ENCODE peak calls at places on chromosomes 16 and 17, in seven cellular contexts. O is GM12878, C is transverse colon, N is H1, Y is A549, H is stomach, F is K562. J is an unnamed sample.

GRCh38 chr16:81457326-81458133 is 12.9 kb downstream of the CMIP start:
- DNase-seq in O (no peak), C (no peak), N (no peak), Y (peak; percentile 95), H (no peak), F (peak; percentile 81), J (peak; percentile 39)

GRCh38 chr17:1580979-1581676 is 18.5 kb upstream of the PITPNA start:
- DNase-seq in O (no peak), C (peak; percentile 73), N (no peak), Y (no peak), H (peak; percentile 74), F (no peak), J (no peak)

GRCh38 chr17:62892870-62893338 is 73.1 kb upstream of the TANC2 start:
- DNase-seq in O (no peak), C (peak; percentile 35), N (no peak), Y (peak; percentile 74), H (peak; percentile 40), F (no peak), J (no peak)

GRCh38 chr16:81547919-81548216 is 103.3 kb downstream of the CMIP start:
- DNase-seq in O (no peak), C (no peak), N (no peak), Y (no peak), H (no peak), F (no peak), J (no peak)

GRCh38 chr17:4636474-4637100 is 4.9 kb downstream of the ALOX15 start:
- DNase-seq in O (no peak), C (no peak), N (peak; percentile 45), Y (no peak), H (no peak), F (no peak), J (no peak)

GRCh38 chr17:15157051-15157450 is 108.1 kb downstream of the PMP22 start:
- DNase-seq in O (no peak), C (no peak), N (no peak), Y (no peak), H (no peak), F (no peak), J (no peak)

GRCh38 chr16:14345512-14346115 is 274.5 kb downstream of the MRTFB start:
- DNase-seq in O (no peak), C (no peak), N (no peak), Y (no peak), H (peak; percentile 27), F (no peak), J (no peak)

GRCh38 chr16:87535855-87536794 is 43.3 kb upstream of the ZCCHC14 start:
- DNase-seq in O (no peak), C (no peak), N (no peak), Y (no peak), H (no peak), F (no peak), J (no peak)

GRCh38 chr17:15971108-15971507 is 26.2 kb downstream of the ADORA2B start:
- DNase-seq in O (no peak), C (no peak), N (no peak), Y (no peak), H (no peak), F (no peak), J (no peak)

GRCh38 chr16:80997139-80997798 is 9.4 kb downstream of the CMC2 start:
- DNase-seq in O (peak; percentile 66), C (no peak), N (no peak), Y (peak; percentile 65), H (no peak), F (no peak), J (no peak)

GRCh38 chr17:81858967-81859905 is 1.1 kb downstream of the P4HB start:
- DNase-seq in O (no peak), C (no peak), N (no peak), Y (no peak), H (no peak), F (peak; percentile 8), J (no peak)

GRCh38 chr17:51164911-51165679 is 1.1 kb upstream of the NME2 start:
- DNase-seq in O (no peak), C (no peak), N (no peak), Y (no peak), H (no peak), F (no peak), J (peak; percentile 58)

GRCh38 chr16:77761204-77761603 is 27.2 kb upstream of the VAT1L start:
- DNase-seq in O (no peak), C (no peak), N (no peak), Y (no peak), H (no peak), F (no peak), J (no peak)

GRCh38 chr16:57576429-57576870 is 34.0 kb downstream of the ADGRG5 start:
- DNase-seq in O (peak; percentile 26), C (peak; percentile 81), N (peak; percentile 92), Y (peak; percentile 78), H (peak; percentile 87), F (peak; percentile 79), J (peak; percentile 77)

GRCh38 chr17:48025904-48026502 is 11.6 kb downstream of the COPZ2 start:
- DNase-seq in O (no peak), C (no peak), N (peak; percentile 48), Y (no peak), H (no peak), F (no peak), J (peak; percentile 42)

GRCh38 chr16:86777098-86777946 is 199.0 kb downstream of the FOXL1 start:
- DNase-seq in O (no peak), C (no peak), N (no peak), Y (no peak), H (no peak), F (no peak), J (no peak)

GRCh38 chr17:39194985-39195524 is 2.4 kb downstream of the CACNB1 start:
- DNase-seq in O (no peak), C (no peak), N (no peak), Y (no peak), H (no peak), F (no peak), J (no peak)

GRCh38 chr17:44779211-44780025 is 20.6 kb downstream of the ADAM11 start:
- DNase-seq in O (peak; percentile 17), C (peak; percentile 84), N (peak; percentile 92), Y (peak; percentile 95), H (peak; percentile 78), F (peak; percentile 87), J (peak; percentile 42)

GRCh38 chr16:54938351-54939346 is 8.0 kb downstream of the IRX5 start:
- DNase-seq in O (no peak), C (no peak), N (peak; percentile 71), Y (no peak), H (no peak), F (no peak), J (no peak)

GRCh38 chr16:88570691-88571092 is 489 bp downstream of the ZC3H18 start:
- DNase-seq in O (no peak), C (peak; percentile 32), N (no peak), Y (no peak), H (no peak), F (peak; percentile 81), J (no peak)

GRCh38 chr17:13561606-13562270 is 40.0 kb downstream of the HS3ST3A1 start:
- DNase-seq in O (no peak), C (peak; percentile 8), N (no peak), Y (peak; percentile 52), H (no peak), F (no peak), J (no peak)

GRCh38 chr16:55577888-55578287 is 11.4 kb downstream of the CAPNS2 start:
- DNase-seq in O (no peak), C (no peak), N (no peak), Y (no peak), H (no peak), F (no peak), J (no peak)

GRCh38 chr17:39092672-39093250 is 58.7 kb downstream of the PLXDC1 start:
- DNase-seq in O (no peak), C (no peak), N (no peak), Y (no peak), H (no peak), F (no peak), J (no peak)

DNA sequence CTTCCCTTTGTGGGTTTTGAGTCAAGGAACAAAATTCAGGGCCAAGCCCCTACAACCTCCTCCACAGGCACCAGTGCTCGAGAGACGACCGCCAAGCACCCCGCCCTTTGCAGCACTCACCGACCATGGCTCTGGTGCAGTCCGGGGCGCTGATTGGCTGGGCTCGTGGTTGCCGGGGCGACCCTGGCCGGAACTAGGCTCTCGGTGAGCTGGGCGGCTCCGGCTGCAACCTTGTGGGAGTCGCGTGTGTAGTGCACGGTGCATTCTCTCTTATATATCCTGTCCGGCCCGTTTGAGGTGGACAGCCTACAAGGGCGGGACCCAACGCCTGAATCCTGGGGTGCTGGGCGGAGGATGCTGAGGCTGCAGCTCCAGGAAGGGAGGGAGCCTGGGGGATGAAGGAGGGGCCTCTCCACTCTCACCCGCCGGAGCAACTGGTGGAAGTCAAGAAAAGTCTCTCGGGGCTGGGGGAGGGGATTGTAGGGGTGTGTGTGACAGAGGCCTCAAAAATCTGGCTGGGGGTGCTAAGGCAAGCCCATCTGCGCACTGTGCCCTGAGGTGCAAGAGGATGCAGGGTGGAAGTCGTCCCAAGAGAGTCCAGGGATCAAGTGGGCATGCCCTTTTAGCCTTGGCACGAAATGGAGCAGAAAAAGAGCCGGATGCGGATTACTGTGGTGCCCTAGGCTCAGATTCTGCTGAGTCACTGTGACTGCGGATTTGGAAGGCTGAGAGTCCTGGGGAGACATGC is at the start of gene NQO1:
- DNase-seq in O (peak; percentile 81), C (peak; percentile 96), N (peak; percentile 96), Y (peak; percentile 95), H (peak; percentile 97), F (peak; percentile 96), J (peak; percentile 93)
- TF ChIP-seq POLR2A in O (peak; percentile 92), C (peak; percentile 90), N (no peak), Y (peak; percentile 99), H (peak; percentile 95), F (peak; percentile 89), J (peak; percentile 13)

DNA sequence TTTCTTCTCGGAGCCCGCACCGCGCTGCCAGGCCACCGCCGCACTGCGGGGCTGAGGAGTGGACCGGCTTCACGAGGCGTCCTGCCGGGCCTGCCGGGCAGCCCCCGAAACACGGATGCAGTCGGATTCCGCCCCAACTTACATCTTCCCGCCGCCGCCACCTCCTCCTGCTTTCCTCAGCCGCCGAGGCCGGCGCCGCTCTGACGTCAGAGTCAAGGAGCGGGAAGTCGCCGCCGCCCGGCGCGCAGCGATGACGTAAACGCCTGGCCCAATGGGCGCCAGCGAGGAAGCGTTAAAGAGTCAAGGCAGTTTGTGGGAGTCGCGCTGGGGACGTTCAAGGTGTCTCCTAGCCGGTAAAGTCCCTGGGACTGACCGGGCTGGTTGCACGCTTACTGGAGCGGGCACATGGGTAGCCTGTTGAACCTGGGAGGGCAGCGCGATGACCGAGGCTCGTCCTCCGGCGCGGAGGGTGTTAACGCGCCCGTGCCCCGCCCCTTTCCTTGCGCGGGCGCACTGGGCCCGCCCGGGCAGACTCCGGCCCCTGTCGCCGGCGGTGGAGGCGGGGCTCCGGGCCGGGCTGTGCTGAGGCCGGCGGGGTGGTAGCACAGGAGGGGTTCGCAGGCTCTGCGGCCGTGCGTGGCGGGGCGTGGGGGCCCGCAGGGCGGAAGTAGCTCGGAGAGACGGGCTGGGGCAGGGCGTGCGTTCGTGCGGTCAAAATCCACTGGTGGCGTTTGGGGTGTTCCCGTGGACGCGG is at the start of gene RNPS1:
- DNase-seq in O (peak; percentile 80), C (peak; percentile 97), N (peak; percentile 99), Y (peak; percentile 98), H (peak; percentile 98), F (peak; percentile 96), J (peak; percentile 98)
- TF ChIP-seq EP300 in O (no peak), C (peak; percentile 2), N (no peak), Y (no peak), H (no peak), F (peak; percentile 46), J (peak; percentile 91)

GRCh38 chr16:4273858-4274291 is 1.1 kb upstream of the TFAP4 start:
- DNase-seq in O (no peak), C (peak; percentile 55), N (peak; percentile 82), Y (peak; percentile 74), H (peak; percentile 62), F (no peak), J (peak; percentile 67)
- TF ChIP-seq POLR2A in O (no peak), C (no peak), N (peak; percentile 58), Y (peak; percentile 47), H (no peak), F (no peak), J (no peak)

GRCh38 chr17:79926308-79927135 is 87.3 kb upstream of the CBX4 start:
- DNase-seq in O (no peak), C (no peak), N (no peak), Y (no peak), H (no peak), F (no peak), J (no peak)
- TF ChIP-seq EP300 in O (no peak), C (no peak), N (no peak), Y (no peak), H (no peak), F (no peak), J (no peak)